ENCODE peak calls at places on chromosomes 5 and 9, in seven cellular contexts. Z is hypothalamus, G is KG1, H is NCI-H748 treated with DMSO at 0.1 percent for 48 hours, Y is Caki2, A is NCI-H774, W is colonic mucosa. F is an unnamed sample.

GRCh38 chr9:89996717-89997116 is 391.9 kb downstream of the GADD45G start:
- DNase-seq in Z (no peak), W (peak), H (no peak), A (peak), G (no peak), Y (peak), F (no peak)

GRCh38 chr5:138391859-138392386 is 39.4 kb downstream of the KDM3B start:
- DNase-seq in W (no peak), Y (no peak), G (no peak), Z (no peak), H (no peak), A (no peak), F (no peak)

GRCh38 chr5:39501403-39501802 is 76.6 kb upstream of the DAB2 start:
- DNase-seq in Z (no peak), Y (no peak), H (no peak), G (no peak), A (no peak), W (no peak), F (no peak)

GRCh38 chr9:16825364-16825763 is 45.1 kb downstream of the BNC2 start:
- DNase-seq in H (no peak), Z (no peak), Y (no peak), W (no peak), A (no peak), G (no peak), F (no peak)

GRCh38 chr5:72234265-72234700 is 85.8 kb downstream of the MRPS27 start:
- DNase-seq in G (peak), Y (peak), Z (no peak), W (no peak), H (no peak), A (no peak), F (no peak)

GRCh38 chr9:134605351-134605968 is 36.1 kb upstream of the COL5A1 start:
- DNase-seq in Z (no peak), Y (no peak), W (peak), A (no peak), H (no peak), G (no peak), F (no peak)

GRCh38 chr5:176181271-176181855 is 56.9 kb upstream of the SIMC1 start:
- DNase-seq in G (no peak), W (no peak), Y (peak), Z (no peak), A (no peak), H (no peak), F (no peak)

GRCh38 chr9:33346564-33346963 is 55.8 kb downstream of the AQP7 start:
- DNase-seq in Y (no peak), G (no peak), Z (no peak), W (no peak), A (no peak), H (no peak), F (no peak)

GRCh38 chr5:4661851-4662250 is 478.3 kb upstream of the ADAMTS16 start:
- DNase-seq in W (no peak), G (no peak), Z (no peak), A (no peak), Y (no peak), H (no peak), F (no peak)

GRCh38 chr9:135343733-135344522 is 135.7 kb upstream of the PPP1R26 start:
- DNase-seq in A (peak), H (peak), Y (peak), Z (no peak), G (peak), W (peak), F (peak)

GRCh38 chr5:103283120-103283519 is 24.6 kb downstream of the MACIR start:
- DNase-seq in G (no peak), H (no peak), W (no peak), Y (no peak), A (no peak), Z (no peak), F (no peak)

GRCh38 chr5:1659100-1660036 is 135.6 kb upstream of the LPCAT1 start:
- DNase-seq in A (no peak), H (no peak), W (peak), Z (no peak), G (no peak), Y (no peak), F (no peak)

GRCh38 chr5:174725991-174726601 is 1.7 kb downstream of the MSX2 start:
- DNase-seq in W (no peak), Z (no peak), G (no peak), Y (no peak), A (no peak), H (no peak), F (no peak)

GRCh38 chr9:77793909-77794308 is 145.8 kb upstream of the GNA14 start:
- DNase-seq in Y (peak), W (no peak), H (peak), Z (no peak), G (no peak), A (no peak), F (no peak)

GRCh38 chr5:93208156-93208895 is 372.7 kb downstream of the NR2F1-AS1 start:
- DNase-seq in A (no peak), Z (no peak), G (no peak), H (no peak), W (no peak), Y (no peak), F (no peak)

GRCh38 chr5:97135868-97136267 is 6.5 kb downstream of the LIX1 start:
- DNase-seq in Y (no peak), A (no peak), W (no peak), H (no peak), Z (no peak), G (no peak), F (no peak)

GRCh38 chr5:42887575-42887974 is 75.9 kb upstream of the SELENOP start:
- DNase-seq in H (no peak), A (no peak), W (no peak), G (no peak), Z (no peak), Y (no peak), F (no peak)

GRCh38 chr5:176716320-176716719 is 69.0 kb downstream of the TSPAN17 start:
- DNase-seq in Y (peak), H (no peak), Z (no peak), W (no peak), A (peak), G (no peak), F (no peak)

GRCh38 chr9:38382141-38382540 is 10.4 kb upstream of the ALDH1B1 start:
- DNase-seq in Y (no peak), Z (no peak), G (no peak), H (no peak), W (no peak), A (no peak), F (no peak)

GRCh38 chr9:20684865-20685696 is 1.0 kb downstream of the FOCAD start:
- DNase-seq in Y (no peak), A (no peak), W (no peak), Z (no peak), G (no peak), H (no peak), F (no peak)

GRCh38 chr5:37304888-37305287 is 55.7 kb upstream of the CPLANE1 start:
- DNase-seq in Z (no peak), A (no peak), H (no peak), Y (no peak), W (no peak), G (no peak), F (no peak)

GRCh38 chr9:123727332-123727731 is 202.6 kb downstream of the DENND1A start:
- DNase-seq in G (no peak), Z (no peak), A (no peak), W (no peak), H (no peak), Y (no peak), F (no peak)

GRCh38 chr9:76700916-76701315 is 63.3 kb upstream of the PCA3 start:
- DNase-seq in G (no peak), Y (no peak), H (no peak), A (no peak), Z (no peak), W (no peak), F (no peak)

GRCh38 chr5:57832873-57833272 is 350.3 kb upstream of the ACTBL2 start:
- DNase-seq in G (no peak), H (no peak), Z (no peak), A (no peak), Y (peak), W (no peak), F (no peak)

GRCh38 chr5:137727623-137728022 is 8.3 kb downstream of the KLHL3 start:
- DNase-seq in H (no peak), W (no peak), A (no peak), G (no peak), Z (no peak), Y (no peak), F (no peak)

GRCh38 chr5:132104561-132104960 is 31.0 kb downstream of the CSF2 start:
- DNase-seq in W (no peak), A (no peak), Z (no peak), Y (no peak), G (no peak), H (no peak), F (no peak)

GRCh38 chr5:120435129-120435528 is 29.0 kb upstream of the PRR16 start:
- DNase-seq in Y (no peak), G (no peak), Z (no peak), A (no peak), W (no peak), H (no peak), F (no peak)

GRCh38 chr5:42423285-42424152 is at the start of gene GHR:
- DNase-seq in H (peak), Z (peak), W (peak), Y (peak), A (peak), G (no peak), F (peak)

GRCh38 chr5:167684251-167684650 is 607.2 kb upstream of the WWC1 start:
- DNase-seq in Z (no peak), H (no peak), Y (no peak), A (no peak), W (no peak), G (no peak), F (no peak)

GRCh38 chr5:167792538-167792937 is 498.9 kb upstream of the WWC1 start:
- DNase-seq in G (no peak), Y (no peak), H (no peak), A (no peak), Z (no peak), W (no peak), F (no peak)

GRCh38 chr9:71144495-71144894 is 23.1 kb upstream of the TRPM3 start:
- DNase-seq in Z (no peak), W (no peak), G (no peak), H (no peak), A (no peak), Y (no peak), F (no peak)

GRCh38 chr9:126637002-126637849 is 23.5 kb downstream of the LMX1B start:
- DNase-seq in Z (no peak), W (no peak), A (no peak), H (no peak), G (no peak), Y (no peak), F (no peak)

GRCh38 chr5:35458824-35459207 is 158.8 kb upstream of the SPEF2 start:
- DNase-seq in Z (no peak), H (peak), W (peak), A (peak), Y (no peak), G (no peak), F (peak)

GRCh38 chr5:6632324-6632930 is 417 bp downstream of the NSUN2 start:
- DNase-seq in W (no peak), H (peak), Z (no peak), G (peak), Y (peak), A (no peak), F (no peak)

GRCh38 chr5:102341918-102342317 is 45.8 kb upstream of the SLCO4C1 start:
- DNase-seq in H (peak), W (no peak), A (peak), Z (no peak), Y (no peak), G (no peak), F (peak)

GRCh38 chr5:136584474-136584873 is 219.1 kb upstream of the TRPC7 start:
- DNase-seq in W (no peak), H (no peak), Y (no peak), Z (no peak), G (no peak), A (no peak), F (no peak)

GRCh38 chr5:119578937-119579336 is 50.4 kb upstream of the FAM170A start:
- DNase-seq in Z (no peak), A (no peak), G (no peak), W (no peak), Y (peak), H (peak), F (peak)

GRCh38 chr9:113701741-113702422 is 174.2 kb upstream of the ZNF618 start:
- DNase-seq in H (no peak), Y (no peak), Z (no peak), G (no peak), W (no peak), A (no peak), F (no peak)

GRCh38 chr5:83066548-83067110 is 10.6 kb downstream of the TMEM167A start:
- DNase-seq in H (no peak), W (no peak), Z (no peak), Y (no peak), G (no peak), A (no peak), F (no peak)